ENCODE peak calls at places on chromosomes 12 and 14, in seven cellular contexts. J is K562, K is SK-N-SH, S is transverse colon, C is H1, M is GM12878, G is stomach. X is an unnamed sample.

GRCh38 chr12:42855362-42855950 is 265.9 kb upstream of the PRICKLE1 start:
- DNase-seq in G (no peak), J (no peak), K (no peak), S (no peak), C (no peak), M (no peak), X (no peak)

GRCh38 chr14:30270200-30271161 is 288.5 kb upstream of the G2E3 start:
- DNase-seq in C (peak; percentile 80), J (peak; percentile 60), G (peak; percentile 84), M (no peak), K (peak; percentile 54), S (peak; percentile 78), X (peak; percentile 87)

GRCh38 chr12:54251667-54252284 is 28.1 kb downstream of the CBX5 start:
- DNase-seq in K (peak; percentile 73), C (no peak), J (peak; percentile 58), S (no peak), G (no peak), M (no peak), X (no peak)

GRCh38 chr14:106662947-106663346 is 1136.6 kb downstream of the TMEM121 start:
- DNase-seq in C (no peak), G (no peak), S (no peak), K (no peak), J (no peak), M (no peak), X (no peak)

GRCh38 chr14:58638231-58639205 is 756 bp downstream of the DACT1 start:
- DNase-seq in K (peak; percentile 58), M (no peak), S (peak; percentile 15), G (no peak), J (peak; percentile 7), C (no peak), X (peak; percentile 64)

GRCh38 chr12:12612403-12612802 is 727 bp downstream of the CREBL2 start:
- DNase-seq in K (peak; percentile 60), G (no peak), J (no peak), S (no peak), M (no peak), C (no peak), X (no peak)

GRCh38 chr12:102050660-102051430 is 10.9 kb downstream of the WASHC3 start:
- DNase-seq in S (no peak), J (no peak), K (no peak), M (no peak), C (no peak), G (no peak), X (no peak)

GRCh38 chr12:98538031-98538430 is 22.6 kb downstream of the TMPO start:
- DNase-seq in S (no peak), C (no peak), K (no peak), M (no peak), G (no peak), J (no peak), X (no peak)

GRCh38 chr12:79371226-79371625 is 319.5 kb downstream of the PAWR start:
- DNase-seq in M (no peak), K (no peak), S (no peak), J (no peak), G (no peak), C (no peak), X (no peak)

GRCh38 chr14:35814371-35815005 is 5.4 kb upstream of the RALGAPA1 start:
- DNase-seq in K (peak; percentile 51), G (peak; percentile 67), S (peak; percentile 77), M (no peak), J (peak; percentile 29), C (no peak), X (no peak)

GRCh38 chr14:28744126-28744525 is 22.5 kb upstream of the FOXG1 start:
- DNase-seq in C (no peak), S (no peak), M (no peak), G (no peak), K (no peak), J (no peak), X (no peak)

GRCh38 chr14:68958553-68958952 is 20.5 kb downstream of the ACTN1 start:
- DNase-seq in G (no peak), S (no peak), J (no peak), C (no peak), K (no peak), M (no peak), X (no peak)

GRCh38 chr12:109728921-109729836 is 15.6 kb downstream of the FAM222A start:
- DNase-seq in J (no peak), M (no peak), G (no peak), C (no peak), K (peak; percentile 38), S (no peak), X (peak; percentile 70)

GRCh38 chr12:29656762-29657538 is 126.8 kb downstream of the TMTC1 start:
- DNase-seq in S (no peak), C (no peak), K (no peak), M (no peak), J (no peak), G (no peak), X (no peak)

GRCh38 chr14:81571437-81571836 is 37.8 kb upstream of the SEL1L start:
- DNase-seq in J (no peak), M (no peak), S (no peak), K (no peak), C (no peak), G (no peak), X (no peak)

GRCh38 chr12:69440016-69440415 is 30.2 kb upstream of the FRS2 start:
- DNase-seq in S (no peak), C (no peak), J (no peak), M (no peak), K (no peak), G (no peak), X (no peak)

GRCh38 chr12:19410639-19411184 is 28.6 kb upstream of the AEBP2 start:
- DNase-seq in S (no peak), K (no peak), C (no peak), J (no peak), G (no peak), M (no peak), X (no peak)

GRCh38 chr14:33073023-33073422 is 134.3 kb downstream of the NPAS3 start:
- DNase-seq in C (no peak), K (no peak), S (no peak), J (no peak), G (no peak), M (no peak), X (no peak)

GRCh38 chr14:51865953-51866747 is 5.7 kb downstream of the GNG2 start:
- DNase-seq in S (no peak), G (no peak), J (no peak), K (no peak), C (no peak), M (no peak), X (no peak)

GRCh38 chr12:13218641-13219040 is 22.1 kb downstream of the EMP1 start:
- DNase-seq in J (no peak), C (no peak), G (no peak), S (no peak), M (no peak), K (no peak), X (no peak)

GRCh38 chr14:53655080-53655785 is 301.4 kb downstream of the BMP4 start:
- DNase-seq in G (no peak), C (no peak), J (no peak), S (no peak), K (no peak), M (no peak), X (no peak)

GRCh38 chr14:98325761-98326160 is 946.2 kb downstream of the BCL11B start:
- DNase-seq in J (no peak), K (no peak), G (no peak), S (no peak), C (no peak), M (no peak), X (no peak)

GRCh38 chr14:99667821-99668220 is 16.3 kb upstream of the CYP46A1 start:
- DNase-seq in G (no peak), S (no peak), C (no peak), M (no peak), J (no peak), K (no peak), X (no peak)

GRCh38 chr12:117134059-117134458 is 34.8 kb upstream of the TESC start:
- DNase-seq in K (no peak), M (no peak), J (no peak), C (no peak), G (no peak), S (no peak), X (no peak)

GRCh38 chr12:117130806-117131205 is 31.6 kb upstream of the TESC start:
- DNase-seq in G (no peak), C (no peak), S (no peak), M (no peak), J (no peak), K (no peak), X (no peak)

GRCh38 chr12:117139025-117139717 is 40.0 kb upstream of the TESC start:
- DNase-seq in G (no peak), J (no peak), K (no peak), M (no peak), C (no peak), S (no peak), X (no peak)

GRCh38 chr12:117129391-117129790 is 30.2 kb upstream of the TESC start:
- DNase-seq in M (no peak), S (no peak), K (no peak), J (no peak), G (no peak), C (no peak), X (no peak)

GRCh38 chr12:117134721-117135120 is 35.5 kb upstream of the TESC start:
- DNase-seq in S (no peak), J (no peak), G (no peak), C (no peak), K (no peak), M (no peak), X (no peak)
- TF ChIP-seq EP300 in S (no peak), J (no peak), G (no peak), C (no peak), K (no peak), M (no peak), X (no peak)

DNA sequence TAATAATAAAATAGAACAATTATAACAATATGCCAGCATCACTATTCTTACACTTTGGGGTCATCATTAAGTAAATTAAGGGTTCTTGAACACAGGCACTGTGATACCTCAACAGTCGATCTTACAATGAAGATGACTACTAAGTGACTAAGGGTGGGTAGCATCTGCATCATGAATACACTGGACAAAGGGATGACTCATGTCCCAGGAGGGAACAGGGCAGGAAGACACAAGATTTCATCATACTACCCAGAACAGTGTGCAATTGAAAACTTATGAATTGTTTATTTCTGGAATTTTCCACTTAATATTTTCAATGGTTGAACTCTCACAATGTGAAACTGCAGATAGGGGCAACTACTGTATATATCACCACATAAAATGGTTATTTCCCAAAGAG is 19.7 kb downstream of the TSPAN19 start:
- DNase-seq in G (no peak), M (no peak), J (no peak), K (no peak), S (no peak), C (no peak), X (no peak)
- TF ChIP-seq POLR2AphosphoS5 in G (no peak), M (no peak), J (no peak), K (no peak), S (no peak), C (no peak), X (peak; percentile 49)

DNA sequence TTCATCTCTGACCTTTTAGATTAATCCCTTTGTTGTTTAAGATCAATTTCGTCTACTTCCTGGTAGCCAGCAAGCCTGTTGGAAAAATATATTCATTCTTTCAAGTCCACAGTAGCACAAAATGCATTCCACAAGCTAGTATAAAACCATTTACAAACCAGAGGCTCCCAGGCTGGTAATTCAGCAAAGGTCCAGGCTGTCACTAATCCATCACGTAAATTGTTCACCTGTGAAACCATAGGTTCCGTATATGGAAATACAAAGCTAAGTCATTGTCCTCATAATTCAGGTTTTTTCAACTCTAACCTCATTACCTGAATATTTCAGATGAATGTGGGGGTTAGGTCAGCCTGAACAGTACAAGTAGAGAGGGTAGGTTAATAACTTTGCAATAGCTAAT is 232.6 kb downstream of the SEC23A start:
- DNase-seq in G (no peak), S (no peak), J (no peak), M (no peak), C (no peak), K (no peak), X (no peak)
- H3K9me3 ChIP-seq in G (no peaks in the 10 kb centered on the region), S (no peaks in the 10 kb centered on the region), J (no peaks in the 10 kb centered on the region), M (no peaks in the 10 kb centered on the region), C (no peaks in the 10 kb centered on the region), K (no peaks in the 10 kb centered on the region), X (no peaks in the 10 kb centered on the region)

GRCh38 chr14:76904100-76904739 is 78.0 kb downstream of the LRRC74A start:
- DNase-seq in K (peak; percentile 34), J (no peak), G (no peak), C (no peak), M (no peak), S (peak; percentile 32), X (no peak)
- TF ChIP-seq EP300 in K (no peak), J (no peak), G (peak; percentile 82), C (no peak), M (no peak), S (peak; percentile 77), X (no peak)

X was measured in suprapubic skin.